ENCODE peak calls at places on chromosome 21, in five cellular contexts. B is CD4-positive, alpha-beta memory T cell; K is CD8-positive, alpha-beta T cell; P is aorta; T is Peyer's patch. H is an unnamed sample.

GRCh38 chr21:29349702-29350101 is 51.0 kb downstream of the BACH1 start:
- DNase-seq in B (no peak), K (no peak), P (no peak), T (no peak), H (no peak)

GRCh38 chr21:37324558-37324957 is 42.0 kb upstream of the DYRK1A start:
- DNase-seq in B (no peak), K (no peak), P (no peak), T (no peak), H (no peak)

GRCh38 chr21:16424331-16424749 is 694.6 kb downstream of the USP25 start:
- DNase-seq in B (no peak), K (no peak), P (no peak), T (no peak), H (no peak)

GRCh38 chr21:42781150-42781980 is 98.0 kb downstream of the WDR4 start:
- DNase-seq in B (no peak), K (no peak), P (no peak), T (peak; percentile 74), H (peak; percentile 36)

GRCh38 chr21:29233611-29234540 is 64.8 kb upstream of the BACH1 start:
- DNase-seq in B (no peak), K (no peak), P (no peak), T (no peak), H (no peak)

GRCh38 chr21:21806711-21807597 is 808.7 kb downstream of the NCAM2 start:
- DNase-seq in B (no peak), K (no peak), P (no peak), T (no peak), H (no peak)

GRCh38 chr21:34836103-34836932 is 167.5 kb downstream of the CLIC6 start:
- DNase-seq in B (no peak), K (no peak), P (peak; percentile 86), T (no peak), H (peak; percentile 46)

GRCh38 chr21:31908106-31909031 is 35.5 kb downstream of the HUNK start:
- DNase-seq in B (no peak), K (no peak), P (no peak), T (no peak), H (peak; percentile 68)

GRCh38 chr21:34748862-34749261 is 80.1 kb downstream of the CLIC6 start:
- DNase-seq in B (no peak), K (no peak), P (no peak), T (no peak), H (no peak)

GRCh38 chr21:23699402-23699801 is 1907.9 kb downstream of the MRPL39 start:
- DNase-seq in B (no peak), K (no peak), P (no peak), T (no peak), H (no peak)

GRCh38 chr21:34796518-34797201 is 127.9 kb downstream of the CLIC6 start:
- DNase-seq in B (no peak), K (no peak), P (no peak), T (no peak), H (no peak)

GRCh38 chr21:22711636-22712035 is 1713.4 kb downstream of the NCAM2 start:
- DNase-seq in B (no peak), K (no peak), P (no peak), T (no peak), H (no peak)

GRCh38 chr21:27246741-27247140 is 279.9 kb upstream of the ADAMTS5 start:
- DNase-seq in B (no peak), K (no peak), P (no peak), T (no peak), H (no peak)

GRCh38 chr21:32309906-32310460 is 11.3 kb downstream of the MRAP start:
- DNase-seq in B (no peak), K (no peak), P (no peak), T (no peak), H (no peak)

GRCh38 chr21:29477941-29478340 is 179.2 kb downstream of the BACH1 start:
- DNase-seq in B (no peak), K (no peak), P (no peak), T (no peak), H (no peak)

GRCh38 chr21:44024895-44025353 is 12.8 kb downstream of the TRAPPC10 start:
- DNase-seq in B (no peak), K (no peak), P (peak; percentile 82), T (no peak), H (peak; percentile 17)

GRCh38 chr21:40587786-40588353 is 259.1 kb downstream of the DSCAM start:
- DNase-seq in B (no peak), K (no peak), P (no peak), T (no peak), H (no peak)

DNA sequence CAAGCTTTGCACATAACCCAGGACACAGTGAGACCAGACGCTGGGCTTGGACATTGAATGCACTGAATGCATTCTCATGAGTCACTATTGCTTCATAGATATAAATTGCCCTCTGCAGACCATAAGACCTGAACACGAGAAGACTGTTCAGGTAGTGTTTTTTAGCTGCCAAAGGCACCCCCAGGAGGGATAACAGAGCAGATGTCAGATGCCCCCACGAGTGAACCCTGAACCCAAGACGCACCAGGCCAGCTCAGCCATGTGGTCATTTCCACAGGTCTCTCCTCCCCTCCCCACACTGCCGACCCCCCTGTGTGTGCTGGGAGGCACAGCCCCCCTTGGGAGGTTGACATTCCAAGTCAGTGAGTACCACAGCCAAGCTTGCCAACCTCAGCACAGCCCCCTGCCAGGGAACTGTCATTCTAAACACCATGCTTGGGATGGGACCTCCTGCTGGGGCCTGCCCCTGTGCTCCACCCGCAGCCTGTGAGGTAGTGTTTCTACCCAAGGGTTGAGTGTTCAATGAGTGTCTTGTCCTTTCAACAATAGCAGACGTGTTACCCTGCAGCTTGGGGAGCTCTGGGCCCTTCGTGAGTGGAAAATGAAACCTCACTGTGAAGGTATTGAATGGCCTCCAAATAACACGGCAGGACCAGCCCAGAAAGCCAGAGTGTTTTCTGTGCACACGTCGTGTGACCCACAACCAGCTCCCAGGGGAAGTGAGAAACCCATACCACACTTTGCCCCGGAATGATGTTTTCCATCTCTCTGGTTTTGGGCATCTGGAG is 68.2 kb downstream of the PSMG1 start:
- DNase-seq in B (no peak), K (no peak), P (peak; percentile 69), T (no peak), H (no peak)
- H3K27ac ChIP-seq in B (no peak overlapping the region), K (no peak overlapping the region), P (no peak overlapping the region), T (no peak overlapping the region), H (no peak overlapping the region)

GRCh38 chr21:33390479-33390878 is 12.7 kb upstream of the IFNGR2 start:
- DNase-seq in B (no peak), K (no peak), P (no peak), T (no peak), H (no peak)
- H3K27ac ChIP-seq in B (no peak overlapping the region), K (no peak overlapping the region), P (no peak overlapping the region), T (no peak overlapping the region), H (no peak overlapping the region)

DNA sequence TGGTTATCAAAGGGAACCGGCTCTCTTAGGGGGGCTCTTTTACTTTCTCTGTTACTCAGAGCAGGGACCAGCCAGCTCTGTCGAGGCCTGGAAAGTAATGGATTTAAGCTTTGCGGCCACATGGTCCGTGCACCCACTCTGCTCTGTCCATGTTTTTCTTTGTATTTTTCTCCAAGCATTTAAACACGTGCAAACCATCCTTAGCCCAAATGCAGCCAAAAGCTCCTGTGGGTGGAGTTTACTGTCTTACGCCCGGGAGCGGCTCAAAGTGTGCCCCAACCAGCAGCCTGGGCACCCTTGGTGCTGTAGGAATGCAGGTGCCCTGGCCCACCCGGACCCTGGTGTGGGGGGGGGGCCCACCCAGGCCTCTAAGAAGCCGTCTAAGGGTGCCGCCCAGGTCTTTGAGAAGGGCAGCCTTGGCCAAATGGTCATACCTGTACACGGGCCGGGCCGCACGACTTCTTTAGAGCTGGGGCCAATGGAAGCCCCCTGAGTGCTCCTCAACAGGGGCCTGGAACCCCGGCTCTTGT is 29.2 kb upstream of the POFUT2 start:
- DNase-seq in B (no peak), K (no peak), P (peak; percentile 44), T (no peak), H (no peak)
- H3K27ac ChIP-seq in B (no peak overlapping the region), K (no peak overlapping the region), P (no peak overlapping the region), T (peak overlapping the region; percentile 76), H (peak overlapping the region; percentile 66)

GRCh38 chr21:41611966-41612606 is 104.1 kb upstream of the TMPRSS2 start:
- DNase-seq in B (no peak), K (no peak), P (no peak), T (peak; percentile 74), H (peak; percentile 77)

GRCh38 chr21:41614456-41615010 is 106.6 kb upstream of the TMPRSS2 start:
- DNase-seq in B (no peak), K (no peak), P (no peak), T (no peak), H (no peak)

GRCh38 chr21:41613421-41613998 is 105.6 kb upstream of the TMPRSS2 start:
- DNase-seq in B (no peak), K (no peak), P (no peak), T (no peak), H (no peak)

GRCh38 chr21:41611441-41611840 is 103.5 kb upstream of the TMPRSS2 start:
- DNase-seq in B (no peak), K (no peak), P (no peak), T (no peak), H (no peak)

GRCh38 chr21:41612674-41613250 is 104.8 kb upstream of the TMPRSS2 start:
- DNase-seq in B (no peak), K (no peak), P (peak; percentile 94), T (peak; percentile 68), H (peak; percentile 57)
- H3K27ac ChIP-seq in B (no peak overlapping the region), K (no peak overlapping the region), P (peak overlapping the region; percentile 71), T (no peak overlapping the region), H (peak overlapping the region; percentile 20)